ENCODE peak calls at places on chromosomes 16 and 17, in ten cellular contexts. H is GM12878, L is prostate gland, T is esophagus muscularis mucosa, R is fibroblast of the aortic adventitia, M is GM20000, Q is Calu3, S is adrenal gland, K is fibroblast of lung, P is hepatocyte. I is an unnamed sample.

GRCh38 chr16:84819644-84820304 is at the start of gene CRISPLD2:
- DNase-seq in K (peak), R (peak), H (no peak), P (peak), Q (peak), T (peak), L (peak), M (peak), S (peak), I (peak)

GRCh38 chr16:12758031-12758669 is 45.5 kb downstream of the CPPED1 start:
- DNase-seq in M (no peak), P (peak), T (no peak), K (peak), Q (no peak), L (no peak), R (no peak), H (no peak), S (peak), I (no peak)

GRCh38 chr17:880074-880870 is 98.1 kb downstream of the MRM3 start:
- DNase-seq in L (no peak), K (peak), P (no peak), T (no peak), R (peak), H (no peak), M (no peak), S (peak), Q (peak), I (no peak)

GRCh38 chr17:58755577-58756245 is at the start of gene PPM1E:
- DNase-seq in T (no peak), S (peak), K (peak), L (peak), H (no peak), P (peak), M (peak), Q (peak), R (peak), I (peak)

GRCh38 chr17:15279011-15279477 is 13.9 kb upstream of the PMP22 start:
- DNase-seq in Q (no peak), L (no peak), S (no peak), M (no peak), H (no peak), K (peak), R (peak), T (no peak), P (peak), I (no peak)

GRCh38 chr16:55494994-55495421 is 13.9 kb upstream of the LPCAT2 start:
- DNase-seq in H (no peak), R (peak), P (peak), Q (peak), S (peak), M (no peak), T (peak), L (no peak), K (peak), I (no peak)

GRCh38 chr17:35855965-35856364 is 12.7 kb downstream of the HEATR9 start:
- DNase-seq in H (no peak), P (no peak), T (no peak), K (no peak), L (no peak), Q (no peak), S (no peak), M (no peak), R (no peak), I (no peak)

GRCh38 chr17:41065829-41066624 is at the start of gene KRTAP2-4:
- DNase-seq in T (no peak), L (no peak), H (no peak), R (peak), K (peak), Q (no peak), S (no peak), M (no peak), P (no peak), I (no peak)

GRCh38 chr17:76554131-76554530 is 14.3 kb downstream of the PRCD start:
- DNase-seq in M (no peak), T (no peak), H (no peak), L (no peak), R (no peak), P (no peak), K (no peak), S (no peak), Q (no peak), I (no peak)

GRCh38 chr16:20853981-20854620 is 46.1 kb downstream of the DCUN1D3 start:
- DNase-seq in Q (no peak), R (no peak), T (no peak), P (no peak), S (no peak), K (peak), M (no peak), L (no peak), H (no peak), I (no peak)

GRCh38 chr17:8119575-8120519 is 1.5 kb upstream of the ALOXE3 start:
- DNase-seq in S (peak), P (peak), T (peak), M (peak), R (peak), K (peak), H (peak), Q (peak), L (peak), I (peak)

GRCh38 chr17:81722184-81723120 is 10.4 kb downstream of the SLC25A10 start:
- DNase-seq in L (peak), H (no peak), M (no peak), T (no peak), S (peak), K (no peak), R (peak), Q (peak), P (peak), I (no peak)

GRCh38 chr17:6231886-6232767 is 161.9 kb downstream of the WSCD1 start:
- DNase-seq in K (peak), R (no peak), Q (peak), H (no peak), M (no peak), L (no peak), T (no peak), P (no peak), S (peak), I (no peak)

GRCh38 chr16:53085539-53086450 is 31.0 kb downstream of the CHD9 start:
- DNase-seq in S (peak), Q (no peak), T (no peak), H (no peak), P (peak), K (peak), R (peak), M (no peak), L (peak), I (peak)

GRCh38 chr17:58415371-58416055 is 1.8 kb downstream of the RNF43 start:
- DNase-seq in S (peak), M (no peak), H (no peak), P (peak), L (peak), Q (peak), T (no peak), K (no peak), R (no peak), I (peak)

GRCh38 chr17:43393944-43394482 is 4.8 kb upstream of the ARL4D start:
- DNase-seq in R (peak), T (peak), H (no peak), K (peak), S (peak), P (peak), M (peak), Q (peak), L (peak), I (peak)

GRCh38 chr17:1959871-1960569 is 65.1 kb downstream of the RTN4RL1 start:
- DNase-seq in Q (no peak), H (no peak), L (no peak), K (no peak), M (no peak), R (peak), P (peak), T (no peak), S (no peak), I (no peak)

GRCh38 chr16:9946022-9946720 is 236.1 kb downstream of the GRIN2A start:
- DNase-seq in K (no peak), L (no peak), M (no peak), S (no peak), T (no peak), Q (no peak), R (no peak), H (no peak), P (no peak), I (no peak)

GRCh38 chr16:60945225-60945624 is 1091.0 kb downstream of the CDH8 start:
- DNase-seq in M (no peak), K (peak), Q (no peak), H (no peak), R (no peak), S (no peak), L (no peak), P (peak), T (no peak), I (no peak)

GRCh38 chr17:19004601-19005441 is at the start of gene FAM83G:
- DNase-seq in S (peak), K (peak), R (peak), P (peak), H (peak), M (peak), L (peak), T (no peak), Q (peak), I (no peak)

GRCh38 chr17:7015587-7016020 is 3.2 kb downstream of the RNASEK start:
- DNase-seq in K (no peak), H (no peak), Q (no peak), R (no peak), L (no peak), T (no peak), M (peak), S (no peak), P (no peak), I (no peak)

GRCh38 chr16:58366247-58367031 is 25.8 kb upstream of the GINS3 start:
- DNase-seq in T (no peak), Q (no peak), H (no peak), S (no peak), M (no peak), K (peak), R (peak), L (no peak), P (peak), I (no peak)

GRCh38 chr16:85623997-85624601 is 11.0 kb downstream of the GSE1 start:
- DNase-seq in Q (no peak), H (no peak), T (no peak), S (no peak), K (no peak), L (no peak), P (no peak), R (no peak), M (no peak), I (no peak)

GRCh38 chr17:37518816-37519215 is 29.1 kb downstream of the DUSP14 start:
- DNase-seq in R (no peak), M (no peak), K (no peak), P (no peak), L (peak), T (no peak), H (no peak), S (peak), Q (no peak), I (no peak)

GRCh38 chr17:41965694-41966375 is 760 bp upstream of the CNP start:
- DNase-seq in T (no peak), H (no peak), M (peak), R (peak), Q (peak), K (peak), P (peak), S (peak), L (peak), I (no peak)

GRCh38 chr17:28530926-28531325 is 21.5 kb downstream of the UNC119 start:
- DNase-seq in H (no peak), R (no peak), P (no peak), K (no peak), Q (no peak), S (no peak), M (no peak), T (no peak), L (no peak), I (no peak)

GRCh38 chr16:24568392-24568791 is 29.0 kb downstream of the RBBP6 start:
- DNase-seq in P (no peak), T (no peak), S (no peak), H (no peak), Q (no peak), M (no peak), R (peak), K (peak), L (no peak), I (no peak)

GRCh38 chr16:72285728-72286127 is 113.8 kb upstream of the PMFBP1 start:
- DNase-seq in L (no peak), T (no peak), Q (no peak), H (no peak), P (no peak), M (no peak), K (peak), R (no peak), S (no peak), I (no peak)

GRCh38 chr16:66121466-66121865 is 245.0 kb upstream of the CDH5 start:
- DNase-seq in R (no peak), M (no peak), L (no peak), P (no peak), Q (no peak), K (no peak), H (no peak), T (no peak), S (no peak), I (no peak)

GRCh38 chr17:57463103-57463885 is 207.0 kb downstream of the MSI2 start:
- DNase-seq in K (peak), Q (peak), H (peak), T (no peak), S (no peak), L (no peak), P (no peak), R (peak), M (peak), I (no peak)

GRCh38 chr16:75653926-75654325 is 6.4 kb downstream of the TERF2IP start:
- DNase-seq in P (no peak), L (no peak), M (no peak), H (no peak), Q (no peak), S (no peak), K (peak), R (peak), T (no peak), I (no peak)

GRCh38 chr17:4598776-4599504 is 14.6 kb downstream of the SMTNL2 start:
- DNase-seq in L (no peak), H (no peak), T (peak), P (peak), K (no peak), M (no peak), R (peak), Q (no peak), S (no peak), I (no peak)

GRCh38 chr17:60610481-60610880 is 10.5 kb downstream of the PPM1D start:
- DNase-seq in Q (no peak), K (peak), H (no peak), L (no peak), S (no peak), T (no peak), M (no peak), R (peak), P (no peak), I (no peak)

GRCh38 chr16:73781297-73781696 is 515.3 kb upstream of the PSMD7 start:
- DNase-seq in P (no peak), K (no peak), S (no peak), H (no peak), Q (no peak), M (no peak), R (no peak), T (no peak), L (no peak), I (no peak)

GRCh38 chr17:48597775-48598631 is 4.4 kb upstream of the HOXB5 start:
- DNase-seq in P (peak), H (no peak), K (peak), L (no peak), M (peak), S (peak), Q (peak), T (no peak), R (peak), I (no peak)

GRCh38 chr17:67246648-67247415 is 1.8 kb upstream of the HELZ start:
- DNase-seq in L (peak), R (no peak), S (peak), P (peak), Q (peak), T (no peak), M (peak), H (peak), K (peak), I (no peak)

GRCh38 chr16:68242926-68243858 is 2.0 kb upstream of the PLA2G15 start:
- DNase-seq in K (no peak), H (no peak), T (no peak), S (no peak), Q (no peak), R (no peak), M (no peak), L (no peak), P (no peak), I (no peak)

GRCh38 chr17:20896153-20896649 is 146.6 kb downstream of the USP22 start:
- DNase-seq in H (no peak), S (no peak), M (no peak), L (no peak), P (no peak), Q (no peak), K (no peak), R (peak), T (no peak), I (no peak)
- TF ChIP-seq CTCF in H (no peak), S (no peak), M (no peak), L (no peak), P (no peak), Q (no peak), K (no peak), R (peak), T (peak), I (no peak)

DNA sequence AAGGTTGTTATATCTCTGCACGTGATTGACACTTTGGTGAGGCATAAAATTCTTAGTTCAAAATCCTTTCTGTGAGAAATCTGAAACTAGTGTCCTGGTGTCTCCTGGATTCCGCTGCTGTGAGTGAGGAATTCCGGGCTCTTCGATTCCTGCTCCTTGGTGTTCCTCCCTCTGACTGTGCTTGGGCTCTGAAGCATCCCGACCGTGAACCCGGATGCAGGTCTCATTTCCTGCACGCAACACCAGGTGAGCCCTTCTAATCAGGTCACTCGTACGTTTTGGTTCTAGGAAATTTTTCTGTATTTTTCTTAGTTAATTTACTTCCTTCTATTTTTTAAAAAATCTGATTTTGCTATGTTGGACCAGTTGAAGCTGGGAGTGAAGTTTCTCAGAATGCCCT is 101.1 kb upstream of the METRNL start:
- DNase-seq in Q (no peak), R (no peak), M (peak), L (no peak), H (no peak), K (no peak), T (no peak), P (no peak), S (no peak), I (no peak)
- TF ChIP-seq CTCF in Q (no peak), R (no peak), M (no peak), L (no peak), H (no peak), K (no peak), T (no peak), P (no peak), S (no peak), I (no peak)

GRCh38 chr16:23506606-23506994 is 3.7 kb downstream of the GGA2 start:
- DNase-seq in R (no peak), K (no peak), L (no peak), P (no peak), Q (no peak), S (no peak), M (no peak), T (no peak), H (no peak), I (no peak)

GRCh38 chr16:23505942-23506605 is 4.2 kb downstream of the GGA2 start:
- DNase-seq in P (no peak), S (no peak), M (no peak), R (no peak), H (no peak), K (no peak), Q (no peak), L (no peak), T (no peak), I (no peak)

GRCh38 chr16:23504076-23504452 is 6.2 kb downstream of the GGA2 start:
- DNase-seq in T (no peak), Q (no peak), P (peak), S (no peak), M (no peak), R (peak), H (no peak), L (peak), K (peak), I (no peak)

GRCh38 chr16:23505180-23505665 is 5.1 kb downstream of the GGA2 start:
- DNase-seq in K (peak), P (no peak), R (no peak), M (no peak), L (no peak), Q (no peak), T (no peak), H (no peak), S (no peak), I (no peak)

DNA sequence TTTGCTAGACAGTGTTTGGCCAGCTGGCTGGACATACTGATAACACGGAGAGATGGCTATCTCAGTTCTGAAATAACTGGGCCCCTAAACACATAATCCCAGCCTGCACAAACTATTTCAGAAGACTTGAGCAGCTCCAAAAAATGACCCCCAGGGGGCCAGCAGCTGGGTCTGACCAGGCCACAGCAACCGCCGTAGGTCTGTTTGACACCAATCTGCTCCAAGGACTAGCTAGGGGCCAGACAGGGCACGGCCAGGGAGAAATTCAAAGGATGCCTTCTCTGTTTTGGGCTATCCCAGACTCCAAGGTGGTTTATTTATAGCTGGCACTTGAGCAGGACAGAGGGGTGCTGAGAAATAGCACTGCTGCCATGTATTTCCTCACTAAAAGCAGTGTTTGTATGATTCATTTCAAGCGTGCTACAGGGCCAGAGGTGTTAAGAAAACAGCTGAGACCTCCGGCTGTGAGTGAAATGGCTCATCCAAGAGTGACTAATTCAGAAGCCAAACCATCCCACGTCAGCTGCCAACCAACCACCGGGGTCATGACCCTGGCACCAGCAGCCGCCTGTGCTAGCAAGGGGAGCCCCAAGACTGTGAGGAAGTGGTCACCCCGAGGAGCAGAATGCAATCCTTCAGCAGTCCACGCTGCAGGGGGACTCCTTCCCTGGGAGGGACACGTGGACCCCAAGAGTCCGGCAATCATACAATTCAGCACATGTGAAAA is 5.7 kb downstream of the GGA2 start:
- DNase-seq in Q (peak), L (no peak), R (peak), M (peak), H (peak), T (peak), P (peak), K (peak), S (peak), I (peak)
- TF ChIP-seq CTCF in Q (no peak), L (no peak), R (no peak), M (no peak), H (peak), T (no peak), P (no peak), K (peak), S (no peak), I (no peak)

GRCh38 chr16:87295661-87296531 is 21.3 kb downstream of the C16orf95 start:
- DNase-seq in M (no peak), P (no peak), T (no peak), K (no peak), R (no peak), L (no peak), S (no peak), Q (no peak), H (no peak), I (no peak)

GRCh38 chr16:87295259-87295658 is 21.9 kb downstream of the C16orf95 start:
- DNase-seq in H (no peak), P (peak), T (no peak), Q (no peak), K (no peak), S (no peak), M (no peak), R (no peak), L (no peak), I (no peak)

GRCh38 chr16:87298857-87299465 is 18.2 kb downstream of the C16orf95 start:
- DNase-seq in K (no peak), L (no peak), Q (no peak), R (no peak), P (no peak), H (no peak), S (no peak), T (no peak), M (no peak), I (no peak)

GRCh38 chr16:87297407-87297806 is 19.8 kb downstream of the C16orf95 start:
- DNase-seq in Q (no peak), T (no peak), S (no peak), M (no peak), L (no peak), P (no peak), R (no peak), H (no peak), K (no peak), I (no peak)

GRCh38 chr16:87297918-87298631 is 19.1 kb downstream of the C16orf95 start:
- DNase-seq in M (peak), H (no peak), P (peak), R (peak), K (no peak), S (peak), L (no peak), Q (no peak), T (no peak), I (peak)
- TF ChIP-seq CTCF in M (peak), H (peak), P (peak), R (peak), K (peak), S (peak), L (no peak), Q (peak), T (peak), I (peak)

GRCh38 chr17:78617371-78618061 is 40.3 kb upstream of the DNAH17 start:
- DNase-seq in R (peak), L (no peak), M (no peak), P (no peak), T (no peak), H (no peak), S (peak), Q (no peak), K (peak), I (no peak)
- TF ChIP-seq CTCF in R (no peak), L (no peak), M (no peak), P (no peak), T (no peak), H (no peak), S (no peak), Q (no peak), K (no peak), I (no peak)

I was measured in glutamatergic neuron.